ENCODE peak calls at places on chromosomes 6 and 20, in four cellular contexts. K is heart left ventricle, M is GM23248, G is mammary epithelial cell. B is an unnamed sample.

GRCh38 chr20:34871320-34871926 is 1.2 kb downstream of the GGT7 start:
- DNase-seq in G (no peak), K (no peak), M (peak; percentile 17), B (no peak)

GRCh38 chr6:169852504-169853195 is 101.2 kb downstream of the ERMARD start:
- DNase-seq in G (no peak), K (no peak), M (no peak), B (no peak)

GRCh38 chr6:169881398-169881797 is 130.0 kb downstream of the ERMARD start:
- DNase-seq in G (no peak), K (no peak), M (no peak), B (no peak)

GRCh38 chr20:1224205-1224604 is 1.6 kb upstream of the RAD21L1 start:
- DNase-seq in M (no peak), G (no peak), K (no peak), B (no peak)

GRCh38 chr6:118377711-118378414 is 170.2 kb upstream of the PLN start:
- DNase-seq in M (no peak), G (no peak), K (peak; percentile 82), B (peak; percentile 65)

GRCh38 chr6:136180729-136181128 is 69.4 kb downstream of the MTFR2 start:
- DNase-seq in G (no peak), M (no peak), K (no peak), B (no peak)

GRCh38 chr6:141653590-141653989 is 479.1 kb upstream of the GJE1 start:
- DNase-seq in M (peak; percentile 6), G (no peak), K (no peak), B (no peak)

GRCh38 chr6:42021847-42022754 is 28.2 kb upstream of the TAF8 start:
- DNase-seq in M (no peak), K (no peak), G (no peak), B (no peak)

GRCh38 chr20:5122861-5123260 is 3.1 kb upstream of the PCNA start:
- DNase-seq in M (no peak), K (no peak), G (no peak), B (no peak)

GRCh38 chr20:23857954-23858565 is 21.5 kb downstream of the CST5 start:
- DNase-seq in M (no peak), G (no peak), K (no peak), B (no peak)

GRCh38 chr6:12760911-12761310 is 44.3 kb downstream of the PHACTR1 start:
- DNase-seq in G (no peak), M (peak; percentile 39), K (no peak), B (no peak)

GRCh38 chr20:49790077-49790798 is 22.4 kb upstream of the SLC9A8 start:
- DNase-seq in M (peak; percentile 59), G (no peak), K (peak; percentile 38), B (no peak)

DNA sequence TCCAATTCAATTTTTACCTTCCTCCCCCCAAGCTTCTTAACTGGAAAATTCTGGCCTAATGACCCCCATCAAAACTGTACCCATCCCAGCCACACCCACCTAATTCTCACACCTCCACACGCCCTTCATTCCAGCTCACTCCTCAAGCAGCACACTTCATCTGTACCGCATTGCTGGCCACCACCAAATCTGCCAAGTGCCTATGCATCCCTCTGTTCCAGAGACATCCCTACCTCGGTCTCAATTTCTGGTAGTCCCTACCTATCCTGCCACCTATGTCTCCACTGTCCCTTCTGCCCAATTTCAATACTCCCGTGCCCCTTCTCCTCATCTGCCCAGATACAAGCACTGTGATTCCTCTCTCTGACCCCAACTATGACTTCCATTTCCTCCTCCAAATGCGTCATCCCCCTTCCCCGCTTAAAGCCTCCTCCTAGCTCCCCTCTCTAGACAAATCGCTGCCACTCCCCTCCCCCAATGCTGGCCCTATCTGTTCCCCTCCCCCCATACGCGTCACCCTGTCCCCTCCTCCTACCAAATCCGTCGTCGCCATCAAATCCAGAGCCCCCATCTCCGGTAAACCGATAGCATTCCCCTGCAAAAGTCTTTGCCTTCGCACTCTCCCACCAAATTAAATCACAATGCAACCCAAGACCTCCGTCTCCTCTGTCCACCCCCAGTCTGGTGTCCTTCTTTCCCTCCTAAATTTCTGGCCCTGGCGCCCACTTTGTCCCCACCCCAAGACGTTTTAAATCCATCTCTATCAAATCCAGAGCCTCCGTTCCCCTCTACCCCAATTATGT is 1.2 kb downstream of the MTCH1 start:
- DNase-seq in M (peak; percentile 84), K (no peak), G (peak; percentile 30), B (no peak)
- H3K27ac ChIP-seq in M (peak overlapping the region; percentile 80), K (peak overlapping the region; percentile 99), G (peak overlapping the region; percentile 63), B (peak overlapping the region; percentile 94)

GRCh38 chr6:131773284-131773950 is 34.4 kb upstream of the ENPP1 start:
- DNase-seq in K (no peak), M (no peak), G (no peak), B (no peak)

GRCh38 chr6:131766631-131767030 is 41.2 kb upstream of the ENPP1 start:
- DNase-seq in M (no peak), K (no peak), G (no peak), B (no peak)

GRCh38 chr6:131769385-131770141 is 38.3 kb upstream of the ENPP1 start:
- DNase-seq in K (no peak), G (no peak), M (no peak), B (no peak)

GRCh38 chr6:131765853-131766135 is 42.0 kb upstream of the ENPP1 start:
- DNase-seq in K (no peak), M (peak; percentile 59), G (no peak), B (no peak)

DNA sequence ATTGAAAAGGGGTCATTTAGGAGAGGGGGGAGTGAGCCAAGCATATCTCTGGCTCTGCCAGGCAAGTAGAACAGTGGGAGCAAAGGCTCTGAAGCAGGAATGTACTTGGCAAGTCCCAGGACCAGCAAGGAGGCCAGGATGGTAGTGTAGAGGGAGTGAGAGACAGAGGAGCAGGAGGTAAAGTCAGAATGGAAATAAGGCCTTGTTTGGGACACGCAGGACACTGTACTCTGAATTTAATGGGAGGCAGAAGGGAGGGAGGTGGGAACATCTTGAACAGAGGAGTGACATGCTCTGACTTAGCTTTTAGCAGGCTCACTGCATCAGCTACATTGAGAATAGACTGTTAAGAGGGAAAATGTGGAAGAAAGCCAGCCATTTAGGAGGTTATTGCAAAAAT is 37.0 kb upstream of the ENPP1 start:
- DNase-seq in K (no peak), M (no peak), G (no peak), B (no peak)
- H3K27ac ChIP-seq in K (no peak overlapping the region), M (no peak overlapping the region), G (no peak overlapping the region), B (no peak overlapping the region)

GRCh38 chr6:96795481-96795880 is 41.8 kb downstream of the GPR63 start:
- DNase-seq in G (no peak), K (no peak), M (no peak), B (no peak)

GRCh38 chr6:96792791-96793190 is 44.5 kb downstream of the GPR63 start:
- DNase-seq in M (no peak), G (no peak), K (no peak), B (no peak)

GRCh38 chr6:96789871-96790270 is 47.4 kb downstream of the GPR63 start:
- DNase-seq in M (no peak), G (peak; percentile 6), K (no peak), B (no peak)

GRCh38 chr6:96794980-96795379 is 42.3 kb downstream of the GPR63 start:
- DNase-seq in G (no peak), M (peak; percentile 19), K (no peak), B (no peak)
- H3K27ac ChIP-seq in G (no peak overlapping the region), M (no peak overlapping the region), K (no peak overlapping the region), B (no peak overlapping the region)

DNA sequence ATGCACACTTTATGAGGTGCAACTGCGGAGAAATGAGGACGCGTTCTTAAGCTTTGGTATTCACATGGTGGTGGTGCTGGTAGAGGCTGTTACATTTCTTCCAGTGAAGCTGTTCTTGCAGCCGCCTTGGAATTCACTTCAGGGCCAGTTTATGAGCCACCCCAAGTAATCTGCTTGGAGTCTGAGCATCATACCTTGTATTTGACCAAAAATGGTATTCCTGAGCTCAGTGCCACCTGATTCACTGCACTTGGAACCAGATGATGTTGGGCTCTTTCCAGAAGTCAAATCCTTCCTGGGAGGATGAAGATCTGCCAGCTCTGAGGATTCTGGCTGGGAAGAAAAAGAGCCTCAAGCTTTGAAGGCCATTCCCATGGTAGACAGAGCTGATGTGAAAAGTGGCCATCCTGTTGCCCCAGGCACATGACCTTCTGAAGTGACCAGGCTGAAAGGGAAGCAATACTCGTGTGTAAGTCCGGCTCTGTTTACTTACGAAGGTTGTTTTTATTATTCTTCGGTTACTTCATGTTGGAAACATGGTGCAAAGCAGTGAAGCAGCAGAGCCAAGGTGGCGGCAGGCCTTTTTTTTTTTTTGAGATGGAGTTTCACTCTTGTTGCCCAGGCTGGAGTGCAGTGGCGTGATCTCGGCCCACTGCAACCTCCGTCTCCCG is 7.7 kb downstream of the MANBAL start:
- DNase-seq in G (peak; percentile 57), K (no peak), M (peak; percentile 94), B (no peak)
- H3K27ac ChIP-seq in G (peak overlapping the region; percentile 90), K (no peak overlapping the region), M (peak overlapping the region; percentile 93), B (peak overlapping the region; percentile 58)

DNA sequence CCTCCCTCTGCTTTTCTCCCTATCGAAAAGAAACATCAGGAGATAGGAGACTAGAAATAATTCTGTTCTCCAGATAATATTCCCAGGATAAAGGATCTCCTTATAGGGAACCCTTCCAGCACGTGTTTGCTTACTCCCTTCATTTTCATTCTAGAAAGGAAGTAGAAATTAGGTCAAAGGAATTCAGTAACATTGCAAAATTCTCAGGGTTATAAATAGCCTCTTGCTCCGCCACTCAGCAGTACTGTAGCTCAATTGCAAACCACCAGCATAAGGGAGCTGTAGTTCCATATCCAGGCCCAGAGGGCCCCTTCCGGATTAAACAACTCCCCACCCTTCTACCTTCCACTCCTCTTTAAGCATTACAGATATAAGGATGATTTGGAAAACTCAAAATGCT is 6.2 kb downstream of the ELMO2 start:
- DNase-seq in M (peak; percentile 86), K (peak; percentile 47), G (no peak), B (peak; percentile 60)
- H3K27ac ChIP-seq in M (peak overlapping the region; percentile 84), K (peak overlapping the region; percentile 41), G (no peak overlapping the region), B (peak overlapping the region; percentile 81)

B was measured in gastrocnemius medialis.